ENCODE peak calls at places on chromosomes 3 and 15, in eight cellular contexts. P, N, V, D, Y, B, C and M are unnamed samples.
A peak's percentile ranks its signal among the peaks of the same experiment; 100 is the strongest.

GRCh38 chr3:164199982-164200823 is 878.1 kb downstream of the SI start:
- DNase-seq in D (no peak), P (no peak), Y (no peak), B (no peak), N (no peak), C (peak; percentile 45), V (no peak), M (no peak)

GRCh38 chr15:29852201-29852600 is 29.9 kb upstream of the TJP1 start:
- DNase-seq in V (no peak), Y (no peak), N (no peak), C (no peak), P (no peak), D (no peak), B (no peak), M (no peak)

GRCh38 chr15:90845201-90845949 is 23.0 kb upstream of the FURIN start:
- DNase-seq in C (peak; percentile 33), D (no peak), P (no peak), B (no peak), V (no peak), Y (no peak), N (peak; percentile 75), M (peak; percentile 81)

GRCh38 chr3:60742606-60743145 is 508.6 kb downstream of the FHIT start:
- DNase-seq in N (peak; percentile 58), Y (no peak), B (no peak), C (no peak), V (peak; percentile 33), D (no peak), P (no peak), M (no peak)

GRCh38 chr15:69919816-69920215 is 177.9 kb downstream of the TLE3 start:
- DNase-seq in B (no peak), C (no peak), D (no peak), N (no peak), Y (no peak), P (peak; percentile 42), V (peak; percentile 77), M (no peak)

GRCh38 chr15:69089258-69089657 is 71.2 kb upstream of the GLCE start:
- DNase-seq in B (no peak), D (no peak), C (no peak), Y (no peak), P (no peak), V (no peak), N (no peak), M (no peak)

GRCh38 chr3:138824114-138824506 is 10.6 kb downstream of the PIK3CB start:
- DNase-seq in Y (no peak), B (no peak), P (no peak), C (peak; percentile 64), N (no peak), D (no peak), V (no peak), M (no peak)

GRCh38 chr15:77840962-77841361 is 208.2 kb upstream of the LINGO1 start:
- DNase-seq in D (peak; percentile 12), B (peak; percentile 34), V (no peak), N (peak; percentile 92), Y (peak; percentile 24), P (no peak), C (no peak), M (peak; percentile 59)

GRCh38 chr3:188187055-188187454 is 33.1 kb downstream of the LPP start:
- DNase-seq in V (no peak), N (no peak), C (no peak), D (no peak), P (no peak), B (no peak), Y (no peak), M (no peak)

GRCh38 chr3:25957026-25957425 is 167.1 kb downstream of the OXSM start:
- DNase-seq in C (no peak), B (no peak), N (no peak), Y (no peak), V (no peak), P (no peak), D (no peak), M (no peak)

GRCh38 chr3:159443266-159443665 is 545.4 kb upstream of the IL12A start:
- DNase-seq in Y (no peak), B (no peak), D (no peak), C (no peak), V (no peak), N (no peak), P (no peak), M (no peak)

GRCh38 chr3:188739547-188739946 is 432.2 kb upstream of the TPRG1 start:
- DNase-seq in N (no peak), C (no peak), V (no peak), B (no peak), D (no peak), P (no peak), Y (no peak), M (no peak)

GRCh38 chr3:73098026-73098425 is 36.6 kb downstream of the EBLN2 start:
- DNase-seq in P (no peak), D (no peak), Y (no peak), C (no peak), N (no peak), B (no peak), V (no peak), M (no peak)

GRCh38 chr15:57032338-57032737 is 113.9 kb downstream of the TCF12 start:
- DNase-seq in N (no peak), P (no peak), D (no peak), V (no peak), Y (no peak), C (no peak), B (no peak), M (no peak)

GRCh38 chr15:94056314-94056713 is 175.0 kb upstream of the MCTP2 start:
- DNase-seq in N (no peak), D (no peak), V (no peak), B (no peak), Y (no peak), P (no peak), C (no peak), M (no peak)

GRCh38 chr3:140103986-140104645 is 169.1 kb downstream of the CLSTN2 start:
- DNase-seq in C (no peak), Y (no peak), B (no peak), P (no peak), V (no peak), D (no peak), N (no peak), M (no peak)

GRCh38 chr15:67833504-67834248 is 6.2 kb downstream of the RNU6-1 start:
- DNase-seq in V (no peak), P (no peak), C (peak; percentile 71), Y (peak; percentile 63), B (no peak), N (no peak), D (peak; percentile 74), M (no peak)

GRCh38 chr3:62955126-62955525 is 79.9 kb upstream of the CADPS start:
- DNase-seq in Y (no peak), C (no peak), V (peak; percentile 18), D (no peak), P (no peak), B (no peak), N (no peak), M (no peak)

DNA sequence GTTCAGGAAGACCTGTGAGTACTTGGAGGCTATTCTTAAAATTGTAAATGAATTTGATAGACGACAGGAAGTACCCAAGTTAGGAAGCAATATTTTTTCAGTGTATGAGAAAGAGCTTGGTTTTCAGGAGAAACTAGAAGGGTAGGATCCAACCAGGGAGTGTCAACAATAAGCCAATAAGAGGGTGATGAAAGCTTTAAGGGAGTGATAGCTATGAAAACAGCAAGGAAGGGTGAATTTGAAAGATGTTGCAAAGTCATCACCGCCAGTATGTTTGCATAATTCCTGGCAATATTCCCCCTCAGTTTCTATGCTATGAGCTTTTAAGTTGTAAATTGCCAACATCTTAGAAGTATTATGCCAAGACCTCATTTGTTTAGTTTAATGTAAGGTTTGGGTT is 11.8 kb upstream of the CSTA start:
- DNase-seq in N (no peak), P (no peak), B (no peak), D (no peak), C (no peak), Y (no peak), V (no peak), M (no peak)
- H3K27me3 ChIP-seq in N (no peaks in the 10 kb centered on the region), P (no peaks in the 10 kb centered on the region), B (no peaks in the 10 kb centered on the region), D (no peaks in the 10 kb centered on the region), C (no peaks in the 10 kb centered on the region), Y (no peaks in the 10 kb centered on the region), V (no peaks in the 10 kb centered on the region), M (no peaks in the 10 kb centered on the region)

DNA sequence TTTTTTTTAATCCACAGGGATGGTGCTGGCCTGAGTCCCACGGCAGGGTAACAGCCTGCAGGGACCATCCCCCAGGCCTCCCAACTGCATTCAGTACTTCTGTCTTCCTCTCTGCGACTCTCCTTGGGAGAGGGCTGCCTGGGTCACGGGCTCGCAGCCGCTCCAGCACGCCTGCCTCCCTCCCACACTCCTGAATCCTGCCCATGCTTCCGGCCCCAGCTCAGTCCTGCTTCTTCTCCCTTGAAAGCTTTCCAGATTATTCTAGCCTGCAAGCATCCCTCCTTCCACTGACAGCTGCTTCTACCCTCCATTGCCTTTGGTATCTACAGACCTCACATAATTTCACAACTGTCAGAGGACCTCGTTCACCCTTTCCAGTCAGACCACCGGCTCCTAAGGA is 32.4 kb downstream of the MEGF11 start:
- DNase-seq in P (no peak), D (no peak), B (no peak), V (no peak), Y (no peak), C (no peak), N (no peak), M (no peak)
- H3K27me3 ChIP-seq in P (no peaks in the 10 kb centered on the region), D (no peaks in the 10 kb centered on the region), B (peaks cover 5% of the 10 kb centered on the region), V (no peaks in the 10 kb centered on the region), Y (peaks cover 6% of the 10 kb centered on the region), C (peaks cover 69% of the 10 kb centered on the region), N (peaks cover 2% of the 10 kb centered on the region), M (peaks cover 25% of the 10 kb centered on the region)

DNA sequence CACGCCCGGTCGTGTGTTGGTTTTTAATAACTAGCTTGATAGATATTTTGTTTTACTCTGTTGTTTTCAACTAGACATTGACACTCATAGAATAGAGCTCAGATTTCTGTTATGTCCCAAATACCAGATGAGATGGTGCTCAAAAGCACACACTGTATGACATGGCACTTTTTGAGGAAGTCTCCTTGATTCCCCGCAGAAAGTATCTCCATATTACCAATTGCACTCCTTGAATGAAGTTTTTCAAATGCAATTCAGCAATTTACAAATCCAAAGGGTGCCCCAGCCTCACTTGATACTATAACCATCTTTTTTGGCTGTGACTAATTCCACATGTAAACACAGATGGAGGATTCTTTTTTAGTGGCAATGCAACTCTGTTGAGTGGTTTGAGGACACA is 92.0 kb upstream of the IGF1R start:
- DNase-seq in N (no peak), P (no peak), C (no peak), Y (no peak), B (no peak), D (no peak), V (no peak), M (no peak)
- H3K27me3 ChIP-seq in N (no peaks in the 10 kb centered on the region), P (peaks cover 5% of the 10 kb centered on the region), C (no peaks in the 10 kb centered on the region), Y (peaks cover 6% of the 10 kb centered on the region), B (peaks cover 2% of the 10 kb centered on the region), D (peaks cover 7% of the 10 kb centered on the region), V (no peaks in the 10 kb centered on the region), M (no peaks in the 10 kb centered on the region)

DNA sequence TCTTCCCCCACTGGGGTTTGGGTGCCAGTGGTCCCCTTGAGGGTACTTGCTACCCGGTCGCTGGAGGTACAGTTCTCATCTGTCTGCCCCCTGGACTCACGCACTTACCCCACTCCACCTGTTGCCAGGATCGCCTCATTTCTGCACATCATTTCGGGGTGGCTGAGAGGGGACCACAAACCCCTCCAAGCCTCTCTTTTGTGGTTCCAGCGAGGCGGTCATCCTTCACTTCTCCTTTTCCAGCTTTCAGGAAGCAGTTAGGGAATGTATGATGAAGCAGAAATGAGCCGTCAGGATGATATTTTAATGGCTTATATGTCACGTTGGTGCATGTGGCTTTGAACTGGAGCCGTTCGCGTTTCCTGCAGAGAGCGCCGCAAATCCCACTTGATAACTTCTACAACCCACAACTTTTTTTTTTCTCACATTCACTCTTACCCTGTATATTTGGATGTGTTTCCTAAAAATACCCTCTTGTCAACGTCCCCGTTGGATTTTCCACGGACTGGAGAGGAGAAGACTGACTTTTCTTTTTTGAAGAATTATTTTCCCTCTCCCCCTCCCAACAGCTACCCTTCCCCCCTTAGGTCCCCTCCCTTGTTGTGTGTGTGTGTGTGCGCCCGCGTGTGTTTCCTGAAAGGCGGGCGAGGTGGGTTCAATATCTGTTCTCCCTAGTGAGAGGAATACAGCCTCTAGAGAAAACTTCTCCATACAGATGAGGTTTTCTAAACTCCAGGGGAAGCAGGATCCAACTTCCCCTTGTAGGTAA is at the start of gene ZIC4:
- DNase-seq in B (no peak), C (no peak), D (no peak), P (no peak), Y (no peak), N (no peak), V (no peak), M (no peak)
- H3K27me3 ChIP-seq in B (peaks cover 97% of the 10 kb centered on the region), C (peaks cover 99% of the 10 kb centered on the region), D (peaks cover 95% of the 10 kb centered on the region), P (peaks cover 96% of the 10 kb centered on the region), Y (peaks cover 100% of the 10 kb centered on the region), N (peaks cover 84% of the 10 kb centered on the region), V (peaks cover 75% of the 10 kb centered on the region), M (peaks cover 99% of the 10 kb centered on the region)